ENCODE peak calls at places on chromosomes 12 and 14, in six cellular contexts. K is astrocyte of the spinal cord, Z is GM23338, B is mucosa of descending colon, L is IMR-90, U is tibial nerve. Y is an unnamed sample.

GRCh38 chr14:79986251-79986650 is 225.1 kb downstream of the DIO2 start:
- DNase-seq in K (peak), Z (no peak), B (no peak), L (no peak), U (no peak), Y (no peak)

GRCh38 chr12:126874427-126875026 is 1392.4 kb upstream of the TMEM132C start:
- DNase-seq in K (peak), Z (peak), B (peak), L (no peak), U (peak), Y (peak)

GRCh38 chr12:123757555-123757954 is 4.5 kb upstream of the DNAH10 start:
- DNase-seq in K (no peak), Z (no peak), B (no peak), L (peak), U (no peak), Y (no peak)

GRCh38 chr12:43310596-43310995 is 241.4 kb downstream of the ADAMTS20 start:
- DNase-seq in K (no peak), Z (no peak), B (no peak), L (no peak), U (no peak), Y (no peak)

GRCh38 chr12:13099066-13099909 is 4.2 kb downstream of the GSG1 start:
- DNase-seq in K (peak), Z (no peak), B (no peak), L (no peak), U (no peak), Y (peak)

GRCh38 chr14:50402965-50403364 is 6.3 kb upstream of the CDKL1 start:
- DNase-seq in K (peak), Z (no peak), B (no peak), L (peak), U (no peak), Y (no peak)

GRCh38 chr14:31827325-31827724 is 249.8 kb upstream of the ARHGAP5 start:
- DNase-seq in K (no peak), Z (no peak), B (no peak), L (no peak), U (no peak), Y (no peak)

GRCh38 chr14:23561259-23561658 is 5.2 kb downstream of the THTPA start:
- DNase-seq in K (no peak), Z (no peak), B (no peak), L (no peak), U (no peak), Y (no peak)

GRCh38 chr14:102316048-102316745 is 3.3 kb upstream of the ZNF839 start:
- DNase-seq in K (no peak), Z (no peak), B (no peak), L (peak), U (no peak), Y (peak)

GRCh38 chr14:80996049-80996901 is 40.9 kb downstream of the TSHR start:
- DNase-seq in K (peak), Z (peak), B (no peak), L (peak), U (no peak), Y (peak)

GRCh38 chr14:29016050-29016900 is 249.7 kb downstream of the FOXG1 start:
- DNase-seq in K (peak), Z (peak), B (no peak), L (peak), U (no peak), Y (peak)

GRCh38 chr12:52231305-52232232 is 1.5 kb upstream of the KRT7 start:
- DNase-seq in K (no peak), Z (no peak), B (no peak), L (no peak), U (no peak), Y (no peak)

GRCh38 chr12:64825143-64826011 is 930 bp downstream of the TBC1D30 start:
- DNase-seq in K (no peak), Z (peak), B (no peak), L (no peak), U (no peak), Y (no peak)

GRCh38 chr14:33465952-33466700 is 484.7 kb downstream of the EGLN3 start:
- DNase-seq in K (no peak), Z (no peak), B (no peak), L (no peak), U (no peak), Y (no peak)

GRCh38 chr12:93098077-93098476 is 169.0 kb upstream of the EEA1 start:
- DNase-seq in K (peak), Z (peak), B (no peak), L (peak), U (peak), Y (peak)

GRCh38 chr12:110253176-110253575 is 27.9 kb upstream of the ATP2A2 start:
- DNase-seq in K (peak), Z (no peak), B (peak), L (peak), U (peak), Y (no peak)

GRCh38 chr12:99476956-99477355 is 170.6 kb upstream of the GARIN6 start:
- DNase-seq in K (no peak), Z (no peak), B (no peak), L (no peak), U (no peak), Y (no peak)

GRCh38 chr14:74242055-74243042 is 3.1 kb downstream of the VSX2 start:
- DNase-seq in K (peak), Z (peak), B (no peak), L (no peak), U (no peak), Y (no peak)

GRCh38 chr12:132583311-132583710 is 27.1 kb downstream of the LRCOL1 start:
- DNase-seq in K (no peak), Z (peak), B (no peak), L (no peak), U (no peak), Y (no peak)

GRCh38 chr12:132585177-132585576 is 25.2 kb downstream of the LRCOL1 start:
- DNase-seq in K (no peak), Z (no peak), B (no peak), L (no peak), U (no peak), Y (no peak)

GRCh38 chr12:132582582-132583279 is 27.7 kb downstream of the LRCOL1 start:
- DNase-seq in K (no peak), Z (peak), B (no peak), L (no peak), U (no peak), Y (no peak)

GRCh38 chr12:132584472-132584871 is 25.9 kb downstream of the LRCOL1 start:
- DNase-seq in K (no peak), Z (peak), B (no peak), L (no peak), U (no peak), Y (no peak)

DNA sequence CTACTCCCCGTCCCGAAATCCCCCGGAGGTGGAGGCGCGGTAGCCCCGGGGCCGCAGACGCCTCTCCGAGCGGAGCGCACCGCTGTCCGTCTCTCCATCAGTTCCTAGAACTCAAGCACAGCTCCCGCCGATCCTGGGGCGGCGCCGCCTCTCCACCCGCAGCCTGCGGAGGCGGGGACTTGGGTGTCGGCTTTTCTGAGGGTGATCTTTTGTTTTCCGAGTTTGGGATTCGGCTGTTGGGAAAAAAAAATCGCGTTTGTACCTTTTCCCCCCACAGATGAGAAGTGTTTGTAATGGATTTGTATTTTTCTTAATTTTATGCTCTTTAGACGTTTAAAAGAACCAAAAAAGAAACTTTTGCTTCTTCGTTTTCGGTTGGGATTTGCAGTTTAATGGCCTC is 26.6 kb downstream of the LRCOL1 start:
- DNase-seq in K (no peak), Z (peak), B (no peak), L (no peak), U (no peak), Y (no peak)
- TF ChIP-seq CTCF in K (no peak), Z (no peak), B (no peak), L (no peak), U (no peak), Y (no peak)

GRCh38 chr14:96178674-96179321 is 25.8 kb upstream of the BDKRB2 start:
- DNase-seq in K (no peak), Z (no peak), B (no peak), L (peak), U (no peak), Y (no peak)
- TF ChIP-seq CTCF in K (no peak), Z (peak), B (no peak), L (no peak), U (no peak), Y (no peak)

GRCh38 chr12:108575199-108575912 is 13.0 kb downstream of the ISCU start:
- DNase-seq in K (no peak), Z (no peak), B (no peak), L (no peak), U (no peak), Y (no peak)

GRCh38 chr12:108571604-108572165 is 9.3 kb downstream of the ISCU start:
- DNase-seq in K (no peak), Z (no peak), B (no peak), L (no peak), U (no peak), Y (no peak)

GRCh38 chr12:108573310-108573709 is 10.9 kb downstream of the ISCU start:
- DNase-seq in K (no peak), Z (no peak), B (no peak), L (no peak), U (no peak), Y (no peak)

GRCh38 chr12:108570743-108571603 is 8.6 kb downstream of the ISCU start:
- DNase-seq in K (peak), Z (peak), B (no peak), L (peak), U (no peak), Y (no peak)

GRCh38 chr12:108572166-108572790 is 9.9 kb downstream of the ISCU start:
- DNase-seq in K (no peak), Z (no peak), B (no peak), L (no peak), U (no peak), Y (no peak)
- TF ChIP-seq CTCF in K (no peak), Z (no peak), B (no peak), L (no peak), U (no peak), Y (no peak)

DNA sequence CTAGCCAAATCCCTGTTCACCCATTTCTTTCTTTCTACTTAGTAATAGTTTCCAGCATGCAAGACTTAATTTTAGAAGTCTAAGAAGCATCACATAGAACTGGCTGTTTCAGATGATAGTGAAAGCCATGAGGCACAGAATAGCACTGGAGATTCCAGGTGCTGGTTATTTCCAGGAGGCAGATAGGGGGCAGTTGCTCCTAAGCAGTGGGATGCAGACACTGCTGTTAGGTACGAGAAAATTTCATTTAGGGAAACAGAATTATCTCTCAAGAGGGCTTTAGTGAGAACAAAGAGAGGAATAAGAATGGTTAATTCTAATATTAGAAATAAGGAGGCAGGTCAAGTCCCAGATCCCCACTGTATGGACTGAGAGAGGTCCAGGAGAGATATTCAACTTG is 3.6 kb upstream of the MDGA2 start:
- DNase-seq in K (no peak), Z (peak), B (no peak), L (no peak), U (no peak), Y (no peak)
- TF ChIP-seq CTCF in K (no peak), Z (peak), B (no peak), L (no peak), U (no peak), Y (no peak)

DNA sequence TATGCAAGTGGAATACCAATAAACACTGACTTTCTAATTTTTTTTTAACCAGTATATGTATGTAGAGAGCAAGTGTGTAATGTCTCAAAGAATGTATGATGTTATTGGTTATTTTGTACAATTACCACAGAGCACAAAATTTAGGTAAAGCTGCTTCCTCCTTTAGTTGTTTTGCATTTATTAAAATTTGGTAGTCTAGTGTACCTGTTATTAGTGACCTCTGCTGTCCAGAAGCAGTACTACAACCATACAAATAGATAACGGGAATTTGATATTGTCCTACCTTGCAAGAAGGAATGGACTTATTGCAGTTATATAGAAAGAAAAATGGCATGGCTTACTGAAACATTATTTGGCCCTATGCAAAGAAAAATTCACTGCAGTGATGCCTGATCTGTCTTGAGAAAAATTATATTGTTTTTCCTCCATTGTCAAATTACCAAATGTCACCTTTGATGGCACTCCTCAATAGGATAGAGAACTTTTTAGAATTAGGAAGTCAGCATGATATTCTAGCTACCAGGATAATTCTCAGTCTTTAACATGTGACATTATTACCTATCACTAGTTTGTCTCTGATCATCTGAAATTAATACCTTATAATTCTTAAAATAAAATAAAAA is 153.9 kb upstream of the RMST start:
- DNase-seq in K (peak), Z (peak), B (no peak), L (peak), U (no peak), Y (peak)
- TF ChIP-seq CTCF in K (peak), Z (peak), B (peak), L (peak), U (peak), Y (peak)

GRCh38 chr12:59372971-59373370 is 222.9 kb upstream of the SLC16A7 start:
- DNase-seq in K (peak), Z (peak), B (no peak), L (peak), U (no peak), Y (no peak)
- TF ChIP-seq CTCF in K (peak), Z (peak), B (no peak), L (peak), U (no peak), Y (no peak)

Y was measured in HL-60.